ENCODE peak calls at places on chromosomes 2 and 18, in nine cellular contexts. G is naive thymus-derived CD8-positive, alpha-beta T cell; D is Ammon's horn; Z is transverse colon; A is pancreas; S is RWPE1; R is HFF-Myc; Y is NCI-H2081; H is fibroblast of villous mesenchyme. T is an unnamed sample.

GRCh38 chr2:208025037-208025813 is at the start of gene PLEKHM3:
- DNase-seq in G (peak), Y (peak), A (peak), D (peak), H (peak), S (peak), Z (peak), R (peak), T (peak)

GRCh38 chr18:25310045-25310444 is 41.9 kb downstream of the ZNF521 start:
- DNase-seq in Z (no peak), G (no peak), Y (peak), R (no peak), S (no peak), H (peak), D (no peak), A (no peak), T (no peak)

GRCh38 chr2:181675241-181675640 is 5.1 kb downstream of the NEUROD1 start:
- DNase-seq in R (no peak), G (no peak), Z (no peak), Y (no peak), D (no peak), S (no peak), A (no peak), H (no peak), T (no peak)

GRCh38 chr2:217714268-217714643 is 288.5 kb downstream of the TNS1 start:
- DNase-seq in A (no peak), G (no peak), S (peak), D (peak), R (no peak), Y (no peak), Z (peak), H (peak), T (no peak)

GRCh38 chr2:23803275-23803964 is 123.5 kb downstream of the ATAD2B start:
- DNase-seq in Z (no peak), H (peak), R (peak), D (no peak), A (no peak), Y (no peak), S (peak), G (no peak), T (no peak)

GRCh38 chr18:70423120-70423519 is 134.3 kb downstream of the SOCS6 start:
- DNase-seq in H (no peak), R (no peak), Z (peak), D (no peak), G (no peak), A (no peak), S (no peak), Y (no peak), T (no peak)

GRCh38 chr18:72652990-72653593 is 109.0 kb upstream of the CBLN2 start:
- DNase-seq in R (no peak), S (peak), H (no peak), D (no peak), Y (peak), G (no peak), A (peak), Z (peak), T (peak)

GRCh38 chr2:181396575-181397062 is 60.6 kb upstream of the ITGA4 start:
- DNase-seq in Y (no peak), A (no peak), Z (no peak), G (no peak), H (peak), R (peak), S (no peak), D (no peak), T (no peak)

GRCh38 chr2:37324786-37325624 is at the start of gene PRKD3:
- DNase-seq in D (peak), Y (peak), G (peak), A (peak), H (peak), R (no peak), S (peak), Z (peak), T (peak)

GRCh38 chr18:63979409-63979908 is 9.6 kb downstream of the SERPINB8 start:
- DNase-seq in Y (peak), G (no peak), Z (peak), S (peak), H (peak), D (peak), A (no peak), R (peak), T (peak)

GRCh38 chr2:85694052-85695025 is at the start of gene GNLY:
- DNase-seq in G (no peak), H (no peak), R (no peak), Y (no peak), S (no peak), Z (no peak), A (no peak), D (no peak), T (no peak)

GRCh38 chr2:62340981-62341624 is 145.2 kb downstream of the B3GNT2 start:
- DNase-seq in D (peak), Y (peak), H (peak), R (no peak), A (no peak), Z (peak), G (no peak), S (no peak), T (peak)

GRCh38 chr18:2086439-2086838 is 484.9 kb downstream of the METTL4 start:
- DNase-seq in Y (no peak), R (no peak), A (no peak), H (no peak), D (no peak), Z (no peak), S (no peak), G (no peak), T (no peak)